ENCODE peak calls at places on chromosomes 16 and 17, in six cellular contexts. Q, I, S, W, D and H are unnamed samples.

GRCh38 chr17:33936764-33937163 is 318.3 kb upstream of the CCL2 start:
- DNase-seq in Q (no peak), I (no peak), S (no peak), W (no peak), D (no peak), H (no peak)

GRCh38 chr17:76538281-76538931 is 897 bp upstream of the CYGB start:
- DNase-seq in Q (no peak), I (peak; percentile 25), S (peak; percentile 36), W (no peak), D (peak; percentile 33), H (no peak)

GRCh38 chr16:85162478-85163277 is 50.4 kb upstream of the CIBAR2 start:
- DNase-seq in Q (no peak), I (peak; percentile 58), S (peak; percentile 52), W (no peak), D (peak; percentile 96), H (peak; percentile 49)

GRCh38 chr17:7909080-7909479 is 7.0 kb downstream of the RNF227 start:
- DNase-seq in Q (no peak), I (no peak), S (no peak), W (no peak), D (no peak), H (no peak)

GRCh38 chr17:61144876-61145564 is 254.6 kb upstream of the TBX2 start:
- DNase-seq in Q (no peak), I (no peak), S (peak; percentile 32), W (no peak), D (peak; percentile 29), H (no peak)

GRCh38 chr16:48373258-48374050 is 11.8 kb downstream of the SIAH1 start:
- DNase-seq in Q (no peak), I (no peak), S (no peak), W (no peak), D (no peak), H (no peak)

GRCh38 chr16:62213763-62214162 is 177.5 kb upstream of the CDH8 start:
- DNase-seq in Q (no peak), I (no peak), S (no peak), W (no peak), D (no peak), H (no peak)

GRCh38 chr17:75031972-75032895 is 14.5 kb downstream of the ATP5PD start:
- DNase-seq in Q (peak; percentile 71), I (peak; percentile 63), S (peak; percentile 27), W (peak; percentile 66), D (peak; percentile 61), H (no peak)

GRCh38 chr16:3259829-3260228 is 3.4 kb upstream of the MEFV start:
- DNase-seq in Q (no peak), I (no peak), S (no peak), W (no peak), D (no peak), H (no peak)

GRCh38 chr16:2512920-2513404 is 790 bp upstream of the ATP6V0C start:
- DNase-seq in Q (no peak), I (no peak), S (no peak), W (no peak), D (peak; percentile 47), H (no peak)

GRCh38 chr16:67150833-67151396 is at the start of gene B3GNT9:
- DNase-seq in Q (peak; percentile 83), I (peak; percentile 82), S (peak; percentile 67), W (no peak), D (peak; percentile 87), H (no peak)

GRCh38 chr17:42783062-42783777 is 2.8 kb downstream of the WNK4 start:
- DNase-seq in Q (no peak), I (no peak), S (no peak), W (no peak), D (no peak), H (no peak)

GRCh38 chr17:34378664-34379101 is 15.7 kb upstream of the CCL1 start:
- DNase-seq in Q (no peak), I (no peak), S (no peak), W (no peak), D (no peak), H (no peak)

GRCh38 chr17:59466943-59467801 is 98.2 kb upstream of the DHX40 start:
- DNase-seq in Q (no peak), I (no peak), S (no peak), W (no peak), D (no peak), H (no peak)

GRCh38 chr17:40399185-40399584 is 18.5 kb downstream of the TOP2A start:
- DNase-seq in Q (no peak), I (no peak), S (no peak), W (no peak), D (no peak), H (peak; percentile 34)

GRCh38 chr16:72172105-72173034 is at the start of gene PMFBP1:
- DNase-seq in Q (peak; percentile 46), I (no peak), S (no peak), W (no peak), D (no peak), H (no peak)

GRCh38 chr17:2024572-2025219 is 438 bp downstream of the RTN4RL1 start:
- DNase-seq in Q (no peak), I (no peak), S (no peak), W (no peak), D (no peak), H (no peak)

GRCh38 chr17:2027528-2028233 is 2.3 kb upstream of the DPH1 start:
- DNase-seq in Q (no peak), I (no peak), S (no peak), W (no peak), D (no peak), H (no peak)

GRCh38 chr17:2025220-2025621 is at the start of gene RTN4RL1:
- DNase-seq in Q (peak; percentile 76), I (peak; percentile 78), S (peak; percentile 72), W (no peak), D (peak; percentile 50), H (no peak)

GRCh38 chr17:2023692-2024571 is 1.2 kb downstream of the RTN4RL1 start:
- DNase-seq in Q (peak; percentile 65), I (no peak), S (peak; percentile 79), W (no peak), D (peak; percentile 34), H (no peak)

DNA sequence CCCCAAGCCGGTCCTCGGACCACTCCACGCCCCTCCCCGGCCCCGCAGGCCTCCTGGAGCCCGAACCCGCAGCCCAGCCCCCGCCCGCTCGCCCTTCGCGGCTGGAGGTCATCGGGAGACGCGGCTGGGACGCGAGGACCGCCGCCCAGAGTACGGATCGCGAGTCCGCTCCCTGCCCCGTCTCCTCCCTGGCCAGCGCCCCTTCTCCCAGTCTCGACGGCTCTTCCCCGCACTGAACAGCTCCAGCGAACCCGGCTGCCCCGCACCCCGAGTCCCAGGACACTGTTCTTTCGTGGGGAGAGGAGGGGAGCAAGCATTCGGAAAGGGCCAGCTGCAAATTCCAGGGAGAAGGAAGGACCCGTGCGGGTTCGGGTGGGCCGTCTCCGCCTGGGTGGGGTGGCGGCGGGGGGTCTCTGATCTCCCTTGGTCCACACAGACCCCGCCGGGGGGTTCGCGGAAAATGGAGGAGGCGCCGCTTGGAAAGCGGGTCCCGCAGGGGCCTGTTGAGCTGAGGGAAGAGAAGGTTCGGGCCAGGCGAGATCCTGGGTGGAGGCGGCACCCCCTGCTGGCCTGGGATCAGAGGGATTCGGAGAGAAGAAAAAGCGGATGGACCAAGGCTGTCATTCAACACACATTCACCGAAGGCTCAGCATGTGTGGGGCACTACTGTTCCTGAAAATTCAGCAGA is 632 bp upstream of the RTN4RL1 start:
- DNase-seq in Q (peak; percentile 62), I (peak; percentile 78), S (peak; percentile 79), W (no peak), D (peak; percentile 73), H (no peak)
- TF ChIP-seq CTCF in Q (peak; percentile 41), I (peak; percentile 78), S (peak; percentile 56), W (no peak), D (peak; percentile 70), H (peak; percentile 88)

GRCh38 chr16:22124583-22125284 is 32.4 kb downstream of the VWA3A start:
- DNase-seq in Q (no peak), I (no peak), S (no peak), W (no peak), D (no peak), H (no peak)

GRCh38 chr16:22123759-22124490 is 31.6 kb downstream of the VWA3A start:
- DNase-seq in Q (no peak), I (no peak), S (no peak), W (no peak), D (no peak), H (no peak)

GRCh38 chr16:22122239-22122638 is 29.9 kb downstream of the VWA3A start:
- DNase-seq in Q (no peak), I (no peak), S (no peak), W (no peak), D (no peak), H (no peak)

GRCh38 chr16:22120440-22120839 is 28.1 kb downstream of the VWA3A start:
- DNase-seq in Q (no peak), I (no peak), S (no peak), W (no peak), D (no peak), H (no peak)

GRCh38 chr16:22123146-22123545 is 30.8 kb downstream of the VWA3A start:
- DNase-seq in Q (no peak), I (no peak), S (no peak), W (no peak), D (no peak), H (no peak)
- TF ChIP-seq CTCF in Q (no peak), I (no peak), S (no peak), W (no peak), D (no peak), H (no peak)

DNA sequence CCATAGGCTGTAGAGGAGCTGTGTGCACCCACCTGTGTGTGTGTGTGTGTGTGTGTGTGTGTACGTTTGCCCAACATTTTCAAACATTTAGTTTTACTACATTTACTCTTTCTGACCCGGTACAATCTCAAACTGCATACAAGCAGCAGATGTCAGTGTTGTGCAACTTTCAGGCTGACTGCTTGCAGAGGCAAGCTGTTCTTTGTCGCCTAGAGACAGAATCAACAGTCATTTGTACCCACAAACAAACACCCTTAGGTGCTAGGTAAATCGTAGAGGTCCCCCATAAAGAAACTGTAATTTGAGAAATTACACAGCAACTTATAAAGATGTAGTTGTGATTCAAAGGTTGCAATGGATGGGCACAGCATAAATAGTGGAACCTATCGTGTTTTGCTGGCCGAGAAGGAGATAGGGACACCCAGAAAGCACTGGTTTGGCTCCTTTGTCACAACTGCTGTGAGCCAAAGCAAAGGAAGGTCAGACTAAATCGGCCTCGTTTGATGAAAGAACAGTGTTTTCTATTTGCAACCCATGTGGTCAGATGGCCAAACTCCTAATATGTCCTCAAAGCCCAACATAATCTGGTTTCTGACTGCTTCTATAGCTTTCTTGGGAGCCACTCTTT is 478.4 kb downstream of the TOX3 start:
- DNase-seq in Q (no peak), I (no peak), S (peak; percentile 27), W (no peak), D (peak; percentile 18), H (no peak)
- TF ChIP-seq CTCF in Q (no peak), I (peak; percentile 49), S (peak; percentile 40), W (no peak), D (peak; percentile 29), H (no peak)

DNA sequence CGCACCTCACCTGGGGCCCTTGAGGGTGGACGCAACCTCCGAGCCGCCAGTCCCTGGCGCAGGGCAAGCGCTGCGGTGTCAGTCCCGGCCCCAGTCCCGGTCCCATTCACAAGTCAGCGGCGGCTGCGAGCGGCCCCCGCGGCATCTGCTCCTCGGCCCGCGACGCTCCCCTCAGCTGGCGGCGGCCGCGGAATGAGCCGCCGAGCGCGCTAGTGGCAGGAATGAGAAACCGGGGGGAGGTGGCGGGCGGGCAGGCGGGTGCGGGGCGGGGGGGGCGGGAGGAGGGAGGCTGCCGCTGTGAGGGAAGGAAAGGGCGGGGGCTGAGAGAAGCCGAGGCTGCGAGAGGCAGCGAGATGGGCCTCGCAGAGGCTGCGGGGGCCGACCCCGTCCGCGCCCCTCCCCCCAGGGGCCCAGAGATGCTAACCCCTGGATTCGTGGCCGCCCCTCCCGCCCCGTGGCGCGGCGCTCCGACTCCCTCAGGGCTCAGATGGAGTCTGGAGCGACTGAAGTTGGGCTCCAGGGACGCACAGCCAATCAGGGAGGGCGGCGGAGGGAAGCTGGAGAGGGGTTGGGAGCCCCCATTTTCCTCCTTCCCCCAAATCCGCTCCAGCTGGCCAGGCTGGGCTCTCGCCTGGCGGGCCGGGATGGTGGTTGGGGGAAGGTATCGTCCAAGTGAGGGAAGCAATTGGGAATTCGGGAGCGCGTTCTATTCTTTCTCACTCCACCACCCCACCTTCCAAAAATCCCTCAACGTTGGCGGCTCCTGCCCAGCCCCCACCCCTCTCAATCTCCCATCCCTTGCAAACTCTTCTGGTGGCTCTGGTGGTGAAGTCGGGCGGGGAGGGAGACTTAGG is at the start of gene CDH11:
- DNase-seq in Q (peak; percentile 69), I (peak; percentile 60), S (peak; percentile 84), W (no peak), D (no peak), H (peak; percentile 87)
- TF ChIP-seq CTCF in Q (peak; percentile 11), I (peak; percentile 52), S (no peak), W (no peak), D (no peak), H (peak; percentile 31)